ENCODE peak calls at places on chromosome 2, in eight cellular contexts. E is cardiac muscle cell, P is Peyer's patch, I is aorta, O is upper lobe of right lung, C is WERI-Rb-1, X is trophoblast cell, U is body of pancreas. Y is an unnamed sample.

GRCh38 chr2:176107731-176108181 is 676 bp downstream of the HOXD11 start:
- DNase-seq in E (no peak), P (no peak), I (no peak), O (no peak), C (no peak), X (no peak), U (no peak), Y (no peak)

GRCh38 chr2:191637182-191638078 is 40.5 kb upstream of the NABP1 start:
- DNase-seq in E (no peak), P (no peak), I (no peak), O (no peak), C (no peak), X (peak), U (no peak), Y (no peak)

GRCh38 chr2:85169581-85169980 is 36.4 kb downstream of the TCF7L1 start:
- DNase-seq in E (no peak), P (peak), I (no peak), O (peak), C (no peak), X (no peak), U (no peak), Y (no peak)

GRCh38 chr2:128638311-128638710 is 319.6 kb upstream of the HS6ST1 start:
- DNase-seq in E (no peak), P (no peak), I (peak), O (peak), C (peak), X (no peak), U (no peak), Y (no peak)

GRCh38 chr2:28802975-28803429 is 7.6 kb upstream of the SPDYA start:
- DNase-seq in E (no peak), P (no peak), I (no peak), O (no peak), C (no peak), X (no peak), U (no peak), Y (no peak)

GRCh38 chr2:166434491-166434890 is 58.7 kb upstream of the SCN9A start:
- DNase-seq in E (no peak), P (no peak), I (no peak), O (no peak), C (no peak), X (no peak), U (no peak), Y (no peak)

GRCh38 chr2:226683196-226683595 is 116.4 kb downstream of the IRS1 start:
- DNase-seq in E (no peak), P (no peak), I (no peak), O (no peak), C (no peak), X (no peak), U (no peak), Y (no peak)

GRCh38 chr2:240585101-240585500 is 1.4 kb upstream of the CAPN10 start:
- DNase-seq in E (no peak), P (no peak), I (peak), O (peak), C (no peak), X (no peak), U (no peak), Y (no peak)

GRCh38 chr2:101305492-101306123 is 2.9 kb downstream of the RNF149 start:
- DNase-seq in E (no peak), P (no peak), I (no peak), O (no peak), C (peak), X (peak), U (no peak), Y (no peak)

GRCh38 chr2:218021536-218022071 is 18.8 kb upstream of the TNS1 start:
- DNase-seq in E (peak), P (peak), I (peak), O (peak), C (no peak), X (no peak), U (peak), Y (peak)

GRCh38 chr2:60964651-60965513 is 52.6 kb upstream of the PEX13 start:
- DNase-seq in E (no peak), P (no peak), I (no peak), O (no peak), C (no peak), X (no peak), U (no peak), Y (no peak)

GRCh38 chr2:145277922-145278321 is 758.0 kb upstream of the ZEB2 start:
- DNase-seq in E (no peak), P (no peak), I (no peak), O (no peak), C (no peak), X (no peak), U (no peak), Y (no peak)

GRCh38 chr2:97712693-97713295 is 582 bp upstream of the ZAP70 start:
- DNase-seq in E (no peak), P (peak), I (peak), O (peak), C (no peak), X (no peak), U (no peak), Y (no peak)

GRCh38 chr2:241770185-241770935 is 6.3 kb upstream of the GAL3ST2 start:
- DNase-seq in E (peak), P (peak), I (peak), O (peak), C (no peak), X (no peak), U (no peak), Y (peak)

GRCh38 chr2:28274911-28275685 is 117.6 kb upstream of the FOSL2 start:
- DNase-seq in E (no peak), P (peak), I (no peak), O (no peak), C (peak), X (no peak), U (no peak), Y (peak)

GRCh38 chr2:64595397-64596160 is 58.1 kb downstream of the SERTAD2 start:
- DNase-seq in E (peak), P (no peak), I (no peak), O (no peak), C (peak), X (no peak), U (no peak), Y (no peak)

GRCh38 chr2:11830708-11831301 is 84.4 kb downstream of the LPIN1 start:
- DNase-seq in E (no peak), P (no peak), I (no peak), O (no peak), C (no peak), X (no peak), U (no peak), Y (no peak)
- H3K27ac ChIP-seq in E (peak), P (no peak), I (no peak), O (peak), C (no peak), X (peak), U (peak), Y (peak)

GRCh38 chr2:234492687-234493086 is 4.2 kb downstream of the ARL4C start:
- DNase-seq in E (no peak), P (no peak), I (no peak), O (no peak), C (no peak), X (no peak), U (no peak), Y (no peak)
- H3K27ac ChIP-seq in E (no peak), P (peak), I (no peak), O (peak), C (no peak), X (no peak), U (no peak), Y (peak)

DNA sequence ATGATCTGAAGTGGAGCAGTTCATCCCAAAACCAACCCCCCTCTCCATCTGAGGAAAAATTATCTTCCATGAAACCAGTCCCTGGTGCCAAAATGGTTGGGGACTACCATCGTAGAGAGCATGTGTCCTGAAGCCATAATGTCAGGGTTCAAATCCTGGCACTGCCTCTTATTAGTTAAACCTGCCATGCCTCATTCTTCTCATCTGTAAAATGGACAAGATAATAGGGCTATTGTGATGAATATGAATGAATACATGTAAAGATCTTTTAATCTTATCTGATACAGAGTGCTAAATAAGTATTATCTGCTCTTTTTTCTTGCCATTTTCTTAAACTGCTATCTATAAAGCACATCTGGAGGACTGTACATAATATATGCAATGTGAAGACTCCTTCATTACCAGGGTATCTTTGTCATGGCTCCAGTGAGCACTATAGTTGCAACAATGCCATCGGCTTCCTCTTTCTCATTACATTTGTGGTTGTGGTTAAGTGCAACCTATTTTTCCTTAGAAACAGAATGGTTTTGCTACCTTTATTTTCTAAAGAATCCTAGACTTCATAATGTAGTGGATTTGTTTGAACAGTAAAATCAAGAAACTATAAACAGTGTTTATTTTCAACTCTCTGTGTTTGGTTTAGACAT is 27.0 kb downstream of the MFSD6 start:
- DNase-seq in E (no peak), P (no peak), I (no peak), O (no peak), C (no peak), X (no peak), U (no peak), Y (no peak)
- H3K27ac ChIP-seq in E (no peak), P (no peak), I (no peak), O (no peak), C (no peak), X (no peak), U (no peak), Y (no peak)

DNA sequence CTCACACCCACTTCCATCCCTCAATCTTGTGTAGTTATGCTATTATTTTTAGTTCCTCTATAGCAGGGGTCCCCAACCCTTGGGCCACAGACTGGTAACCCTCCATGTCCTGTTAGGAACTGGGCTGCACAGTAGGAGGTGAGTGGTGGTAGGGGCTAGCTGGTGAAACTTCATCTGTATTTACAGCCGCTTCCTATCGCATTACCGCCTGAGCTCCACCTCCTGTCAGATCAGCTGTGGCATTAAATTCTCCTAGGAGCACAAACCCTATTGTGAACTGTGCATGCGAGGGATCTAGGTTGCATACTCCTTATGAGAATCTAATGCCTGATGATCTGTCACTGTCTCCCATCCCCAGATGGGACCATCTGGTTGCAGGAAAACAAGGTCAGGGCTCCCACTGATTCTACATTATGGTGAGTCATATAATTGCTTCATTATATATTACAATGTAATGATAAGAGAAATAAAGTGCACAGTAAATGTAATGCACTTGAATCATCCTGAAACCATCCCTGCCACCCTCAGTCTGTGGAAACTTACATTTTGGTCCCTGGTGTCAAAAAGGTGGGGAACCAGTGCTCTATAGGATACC is 1.6 kb upstream of the RAB11FIP5 start:
- DNase-seq in E (no peak), P (no peak), I (no peak), O (no peak), C (peak), X (no peak), U (no peak), Y (no peak)
- H3K27ac ChIP-seq in E (no peak), P (no peak), I (no peak), O (no peak), C (no peak), X (no peak), U (no peak), Y (peak)

DNA sequence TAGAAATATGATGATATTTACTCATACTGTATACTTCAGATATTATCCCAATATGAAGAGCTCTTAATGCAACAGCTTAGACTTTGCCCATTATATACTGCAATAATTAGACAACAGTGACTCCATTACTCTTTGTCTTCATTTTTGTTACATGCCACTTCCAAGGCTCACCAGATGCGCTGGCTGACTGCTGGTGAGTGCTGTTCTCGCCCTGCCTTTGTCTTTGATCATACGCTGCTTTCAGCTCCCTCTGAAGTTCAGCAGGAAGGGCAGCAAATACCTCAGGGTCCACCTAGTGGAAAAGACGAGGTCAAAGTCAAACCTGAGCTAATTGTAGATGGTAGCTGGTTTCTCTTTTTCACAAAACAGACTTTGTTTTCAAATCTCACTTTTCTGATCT is 66.3 kb downstream of the EIF5B start:
- DNase-seq in E (peak), P (no peak), I (no peak), O (no peak), C (no peak), X (peak), U (no peak), Y (no peak)
- H3K27ac ChIP-seq in E (peak), P (no peak), I (no peak), O (no peak), C (no peak), X (no peak), U (no peak), Y (no peak)

DNA sequence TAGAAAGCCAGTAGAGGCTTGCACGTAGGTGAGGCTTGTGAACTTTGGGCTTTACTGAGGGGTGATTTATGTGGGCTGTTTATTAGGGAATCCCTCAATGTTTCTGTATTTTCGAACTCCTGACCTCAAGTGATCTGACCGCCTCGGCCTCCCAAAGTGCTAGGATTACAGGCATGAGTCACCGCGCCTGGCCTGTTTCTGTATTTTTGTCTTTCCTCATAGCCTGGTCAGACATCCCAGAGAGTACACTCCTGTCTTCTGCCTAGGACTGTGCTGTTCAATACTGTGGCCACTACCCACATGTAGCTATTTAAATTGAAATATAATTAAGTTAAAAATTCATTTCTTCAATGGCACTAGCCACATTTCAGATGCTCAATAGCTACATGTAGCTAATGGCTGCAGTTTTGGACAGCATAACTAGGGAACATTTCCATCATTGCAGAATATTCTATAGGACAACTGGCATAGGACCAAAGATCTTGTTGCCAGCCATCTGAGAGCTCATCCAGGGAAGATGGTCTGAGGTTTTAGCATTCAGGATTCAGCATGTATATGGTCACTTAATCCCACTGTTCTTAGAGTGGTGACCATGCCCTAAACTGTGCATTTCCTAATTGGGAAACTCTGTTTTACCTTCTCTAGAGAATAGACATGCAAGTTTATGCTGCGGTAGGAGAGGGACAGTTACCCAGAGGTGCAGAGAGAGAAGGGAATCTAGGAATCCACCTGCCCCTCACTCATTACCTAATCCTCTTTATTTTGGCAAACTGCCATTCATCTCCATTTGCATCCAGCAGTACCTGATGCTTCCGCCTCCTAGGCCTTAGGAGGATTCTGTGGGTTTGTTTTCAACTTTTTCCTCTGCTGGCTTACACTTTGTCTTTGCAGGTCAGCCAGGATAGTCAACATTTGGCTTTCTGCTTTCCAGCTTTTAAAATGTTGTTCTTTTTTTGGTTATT is 64.4 kb downstream of the LCLAT1 start:
- DNase-seq in E (no peak), P (no peak), I (no peak), O (no peak), C (no peak), X (no peak), U (no peak), Y (no peak)
- H3K27ac ChIP-seq in E (peak), P (no peak), I (no peak), O (no peak), C (no peak), X (peak), U (no peak), Y (no peak)

GRCh38 chr2:41127351-41127750 is 675.5 kb upstream of the SLC8A1 start:
- DNase-seq in E (no peak), P (no peak), I (no peak), O (no peak), C (peak), X (no peak), U (no peak), Y (no peak)

GRCh38 chr2:41129988-41130387 is 678.1 kb upstream of the SLC8A1 start:
- DNase-seq in E (no peak), P (no peak), I (no peak), O (no peak), C (no peak), X (no peak), U (no peak), Y (no peak)
- H3K27ac ChIP-seq in E (no peak), P (no peak), I (no peak), O (no peak), C (no peak), X (no peak), U (no peak), Y (no peak)

DNA sequence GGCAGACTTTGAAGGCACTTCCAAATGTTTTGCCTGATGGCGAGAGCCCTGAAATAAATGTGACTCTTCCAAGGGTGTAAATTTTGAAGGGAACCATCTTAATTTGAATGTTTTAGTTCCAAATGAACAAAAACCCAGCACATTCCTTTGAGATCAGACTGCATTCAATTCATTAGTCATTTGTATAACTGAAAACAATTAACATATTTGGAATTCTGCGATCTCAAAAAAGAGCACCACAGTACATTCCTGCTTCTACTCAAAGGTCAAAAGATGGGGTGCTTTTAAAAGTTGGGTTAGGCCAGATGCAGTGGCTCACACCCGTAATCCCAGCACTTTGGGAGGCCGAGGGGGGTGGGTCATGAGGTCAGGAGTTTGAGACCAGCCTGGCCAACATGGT is 38.2 kb upstream of the CHRNA1 start:
- DNase-seq in E (no peak), P (no peak), I (no peak), O (no peak), C (no peak), X (no peak), U (no peak), Y (no peak)
- H3K27ac ChIP-seq in E (peak), P (no peak), I (no peak), O (no peak), C (no peak), X (no peak), U (no peak), Y (no peak)